ENCODE peak calls at places on chromosomes 5 and 9, in nine cellular contexts. N, C, Z, J, T, D, H, U and Y are unnamed samples. For H3K9me3 and H3K36me3, the result is how much of the 10 kb centered on the place peaks cover.

GRCh38 chr5:15601274-15601673 is 101.3 kb downstream of the FBXL7 start:
- DNase-seq in J (no peak), U (peak), C (no peak), H (no peak), N (no peak), D (no peak), T (no peak), Z (no peak), Y (no peak)

GRCh38 chr9:131432597-131433301 is 38.9 kb downstream of the PRRC2B start:
- DNase-seq in N (no peak), U (no peak), T (no peak), J (peak), D (no peak), C (peak), Z (no peak), H (no peak), Y (no peak)

GRCh38 chr5:105134328-105134727 is 1571.7 kb upstream of the NUDT12 start:
- DNase-seq in U (no peak), T (no peak), N (no peak), Z (no peak), C (no peak), D (no peak), J (no peak), H (no peak), Y (no peak)

GRCh38 chr5:96408841-96409458 is 24.1 kb downstream of the PCSK1 start:
- DNase-seq in N (no peak), J (no peak), D (no peak), C (peak), H (no peak), T (no peak), Z (no peak), U (no peak), Y (no peak)

GRCh38 chr5:68178579-68178978 is 37.0 kb upstream of the PIK3R1 start:
- DNase-seq in T (no peak), H (no peak), C (no peak), J (no peak), U (no peak), N (no peak), Z (no peak), D (no peak), Y (no peak)

GRCh38 chr5:96196407-96196806 is 234.8 kb upstream of the ELL2 start:
- DNase-seq in N (no peak), D (no peak), C (no peak), Z (no peak), U (no peak), H (no peak), J (no peak), T (no peak), Y (no peak)

GRCh38 chr9:137351781-137352501 is 49.9 kb upstream of the NRARP start:
- DNase-seq in N (no peak), H (no peak), T (no peak), U (no peak), Z (no peak), J (no peak), D (no peak), C (no peak), Y (no peak)

GRCh38 chr9:129851821-129852220 is 16.6 kb downstream of the USP20 start:
- DNase-seq in D (no peak), J (no peak), Z (no peak), H (no peak), U (no peak), N (no peak), C (no peak), T (no peak), Y (no peak)

GRCh38 chr9:36436909-36437308 is 36.8 kb upstream of the RNF38 start:
- DNase-seq in N (no peak), T (no peak), H (peak), U (no peak), J (no peak), Z (no peak), C (peak), D (no peak), Y (no peak)

GRCh38 chr5:179337227-179338122 is 7.8 kb downstream of the ADAMTS2 start:
- DNase-seq in H (no peak), Z (peak), C (no peak), T (no peak), U (no peak), D (no peak), J (no peak), N (no peak), Y (no peak)

GRCh38 chr9:133478851-133479711 is at the start of gene SLC2A6:
- DNase-seq in T (peak), N (peak), C (peak), Z (peak), U (peak), J (peak), D (peak), H (peak), Y (peak)

GRCh38 chr9:96618209-96619108 is 1.2 kb downstream of the CDC14B start:
- DNase-seq in J (peak), D (peak), U (peak), N (no peak), C (peak), Z (peak), T (no peak), H (peak), Y (no peak)

GRCh38 chr9:130265431-130266235 is at the start of gene HMCN2:
- DNase-seq in Z (no peak), U (peak), J (no peak), C (peak), T (no peak), D (no peak), N (no peak), H (no peak), Y (no peak)

GRCh38 chr5:33310471-33310870 is 130.3 kb upstream of the TARS1 start:
- DNase-seq in C (peak), U (no peak), J (no peak), D (no peak), Z (no peak), H (no peak), T (no peak), N (no peak), Y (no peak)

GRCh38 chr9:114662081-114662989 is 4.7 kb upstream of the TEX53 start:
- DNase-seq in D (peak), T (peak), J (peak), C (peak), N (peak), H (peak), Z (no peak), U (peak), Y (peak)

GRCh38 chr9:113532809-113533190 is 69.3 kb downstream of the RGS3 start:
- DNase-seq in N (no peak), C (no peak), D (no peak), U (no peak), J (no peak), H (no peak), T (no peak), Z (no peak), Y (no peak)

GRCh38 chr9:83572524-83572923 is 34.3 kb upstream of the FRMD3 start:
- DNase-seq in J (no peak), N (no peak), U (no peak), C (peak), H (no peak), Z (no peak), D (no peak), T (no peak), Y (no peak)

GRCh38 chr5:11790201-11790600 is 114.0 kb downstream of the CTNND2 start:
- DNase-seq in T (no peak), Z (no peak), J (no peak), N (no peak), U (no peak), D (no peak), C (no peak), H (no peak), Y (no peak)

GRCh38 chr5:14447958-14448881 is 133.4 kb upstream of the OTULINL start:
- DNase-seq in U (peak), H (peak), D (peak), Z (no peak), C (peak), T (no peak), N (no peak), J (no peak), Y (no peak)

GRCh38 chr5:149317281-149318048 is 27.8 kb upstream of the GRPEL2 start:
- DNase-seq in H (no peak), C (peak), D (peak), T (peak), U (peak), Z (no peak), J (no peak), N (peak), Y (peak)

GRCh38 chr9:1994180-1994579 is 21.0 kb upstream of the SMARCA2 start:
- DNase-seq in J (no peak), U (no peak), D (no peak), N (no peak), C (no peak), T (no peak), H (no peak), Z (no peak), Y (no peak)

GRCh38 chr5:78221964-78222451 is 72.5 kb downstream of the AP3B1 start:
- DNase-seq in U (peak), N (peak), H (no peak), J (no peak), D (no peak), Z (no peak), T (no peak), C (peak), Y (no peak)

GRCh38 chr9:127837346-127837745 is 17.1 kb downstream of the ENG start:
- DNase-seq in C (peak), J (no peak), Z (no peak), H (peak), U (no peak), D (no peak), N (no peak), T (no peak), Y (no peak)

GRCh38 chr5:31833710-31834109 is 194.8 kb downstream of the PDZD2 start:
- DNase-seq in H (no peak), U (no peak), D (no peak), N (no peak), T (no peak), J (no peak), Z (no peak), C (no peak), Y (no peak)

GRCh38 chr5:115686692-115687054 is 60.8 kb upstream of the TMED7 start:
- DNase-seq in N (no peak), J (no peak), H (no peak), T (no peak), D (no peak), Z (no peak), U (no peak), C (no peak), Y (no peak)

GRCh38 chr5:65157906-65158603 is 323.7 kb downstream of the ADAMTS6 start:
- DNase-seq in U (no peak), C (no peak), D (peak), H (no peak), N (no peak), T (no peak), Z (no peak), J (no peak), Y (no peak)

GRCh38 chr5:65468633-65469032 is 13.1 kb downstream of the ADAMTS6 start:
- DNase-seq in U (no peak), Z (no peak), J (no peak), C (no peak), N (no peak), T (no peak), D (no peak), H (no peak), Y (no peak)

GRCh38 chr9:110429453-110429852 is 91.8 kb upstream of the TXNDC8 start:
- DNase-seq in U (no peak), J (no peak), Z (no peak), H (no peak), T (no peak), N (no peak), C (no peak), D (no peak), Y (no peak)

GRCh38 chr9:118767571-118767970 is 601.7 kb downstream of the BRINP1 start:
- DNase-seq in N (no peak), U (no peak), D (no peak), H (no peak), Z (no peak), T (no peak), C (no peak), J (no peak), Y (no peak)
- H3K9me3 ChIP-seq in N (under half), U (under half), D (under half), H (under half), Z (under half), T (under half), C (under half), J (under half), Y (under half)

DNA sequence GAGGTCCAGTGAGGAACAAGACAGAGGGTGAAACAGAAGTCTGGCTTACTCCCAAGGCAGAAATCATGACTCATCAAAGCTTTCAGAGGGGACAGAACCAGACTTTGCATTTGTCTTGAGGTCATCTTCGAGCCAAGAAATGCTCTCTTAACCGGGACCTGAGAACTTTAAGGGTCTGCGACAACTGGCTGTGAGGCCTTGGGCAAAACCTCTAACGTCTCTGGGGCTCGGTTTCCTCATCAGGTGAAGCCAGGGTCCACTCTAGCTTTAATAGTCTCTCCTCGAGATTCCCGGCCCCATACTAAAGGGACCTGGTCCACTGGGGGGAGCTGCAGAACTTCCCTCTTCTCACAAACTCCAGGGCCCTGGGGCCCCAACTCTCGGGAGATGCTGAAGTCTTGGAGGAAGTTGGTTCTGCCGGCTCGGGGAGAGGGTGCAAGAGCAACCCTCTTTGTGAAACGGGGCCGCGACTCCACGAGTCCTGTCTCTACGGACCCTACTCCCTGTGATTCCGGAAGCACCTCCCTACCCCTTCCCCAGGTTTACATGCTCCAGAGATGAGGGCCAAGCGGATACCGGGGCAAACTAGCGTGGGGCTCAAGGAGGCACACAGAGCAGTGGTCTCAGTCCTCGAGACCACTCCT is 2.6 kb downstream of the GLIS3 start:
- DNase-seq in C (peak), D (peak), U (peak), T (no peak), N (no peak), H (peak), J (peak), Z (peak), Y (peak)
- H3K36me3 ChIP-seq in C (under half), D (under half), U (under half), T (under half), N (under half), H (under half), J (under half), Z (under half), Y (under half)

GRCh38 chr9:123843703-123844102 is 86.2 kb downstream of the DENND1A start:
- DNase-seq in C (no peak), Z (no peak), U (no peak), N (no peak), J (no peak), D (no peak), H (no peak), T (no peak), Y (no peak)

GRCh38 chr9:123851851-123852250 is 78.1 kb downstream of the DENND1A start:
- DNase-seq in C (no peak), T (no peak), U (no peak), D (no peak), N (no peak), H (no peak), J (no peak), Z (no peak), Y (no peak)

GRCh38 chr9:123848447-123849085 is 81.4 kb downstream of the DENND1A start:
- DNase-seq in H (no peak), T (no peak), J (no peak), D (no peak), U (no peak), Z (no peak), C (no peak), N (no peak), Y (no peak)

DNA sequence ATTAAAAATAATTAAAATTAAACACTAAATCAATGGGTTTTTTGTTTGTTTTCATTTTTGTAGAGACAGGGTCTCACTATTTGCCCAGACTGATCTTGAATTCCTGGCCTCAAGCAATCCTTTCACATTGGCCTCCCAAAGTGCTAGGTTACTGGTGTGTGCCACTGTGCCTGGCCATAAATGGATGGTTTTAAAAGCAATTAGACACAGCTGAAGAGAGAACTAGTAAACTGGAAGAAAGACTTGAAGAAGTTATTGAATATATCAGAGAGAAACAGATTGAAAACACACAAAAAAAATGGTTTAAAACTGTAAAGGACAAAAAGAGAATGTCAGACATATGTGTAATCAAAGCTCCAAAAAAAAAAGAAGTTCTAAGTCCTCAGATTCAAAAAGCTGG is 83.0 kb downstream of the DENND1A start:
- DNase-seq in Z (no peak), D (no peak), J (no peak), C (no peak), U (no peak), H (no peak), N (no peak), T (no peak), Y (no peak)
- H3K9me3 ChIP-seq in Z (under half), D (under half), J (under half), C (under half), U (under half), H (under half), N (under half), T (under half), Y (under half)

DNA sequence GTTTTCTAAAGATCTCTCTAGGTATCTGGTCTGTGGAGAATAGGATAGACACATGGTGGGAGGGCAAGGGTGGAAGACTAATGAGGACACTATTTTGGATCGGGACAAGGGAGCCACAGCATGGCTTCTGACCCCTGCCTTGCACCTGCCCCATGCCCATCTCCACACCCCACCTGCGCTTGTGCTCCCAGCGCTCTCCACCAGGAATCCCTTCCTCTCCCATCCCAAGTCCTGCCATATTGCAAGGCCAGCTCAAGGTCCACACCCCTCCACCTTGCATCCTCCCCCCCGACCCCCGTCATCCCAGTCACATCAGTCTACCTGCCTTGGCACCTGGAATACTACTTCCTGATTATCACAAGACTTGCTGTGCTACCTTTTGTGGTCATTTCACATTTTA is 44.2 kb upstream of the RETREG1 start:
- DNase-seq in H (no peak), C (no peak), J (no peak), D (no peak), N (no peak), T (no peak), Z (no peak), U (no peak), Y (no peak)
- H3K36me3 ChIP-seq in H (under half), C (under half), J (under half), D (under half), N (under half), T (under half), Z (under half), U (under half), Y (under half)

GRCh38 chr5:98602534-98603112 is 170.8 kb upstream of the RGMB start:
- DNase-seq in D (no peak), H (no peak), U (no peak), T (no peak), Z (no peak), N (no peak), C (no peak), J (no peak), Y (no peak)
- H3K9me3 ChIP-seq in D (under half), H (under half), U (under half), T (under half), Z (under half), N (under half), C (under half), J (under half), Y (under half)

GRCh38 chr9:32405506-32405905 is 21.1 kb downstream of the ACO1 start:
- DNase-seq in U (no peak), J (no peak), H (no peak), T (no peak), C (no peak), D (no peak), Z (no peak), N (no peak), Y (no peak)
- H3K36me3 ChIP-seq in U (under half), J (under half), H (under half), T (under half), C (under half), D (under half), Z (under half), N (under half), Y (under half)